ENCODE peak calls at places on chromosome 19, in four cellular contexts. One of them, this sample, is unnamed.
A peak's percentile ranks its signal among the peaks of the same experiment; 100 is the strongest.

GRCh38 chr19:33193269-33193863 is 764 bp upstream of the LRP3 start:
- DNase-seq in fibroblast of lung: no peak
- DNase-seq in endothelial cell of umbilical vein: no peak
- DNase-seq in B cell: no peak
- DNase-seq in this sample: peak; percentile 23

GRCh38 chr19:15248648-15249559 is 16.7 kb upstream of the EPHX3 start:
- DNase-seq in B cell: no peak
- DNase-seq in fibroblast of lung: peak; percentile 89
- DNase-seq in endothelial cell of umbilical vein: peak; percentile 80
- DNase-seq in this sample: peak; percentile 83

GRCh38 chr19:5805465-5806132 is 732 bp downstream of the NRTN start:
- DNase-seq in endothelial cell of umbilical vein: peak; percentile 34
- DNase-seq in B cell: peak; percentile 63
- DNase-seq in fibroblast of lung: peak; percentile 25
- DNase-seq in this sample: peak; percentile 89

GRCh38 chr19:2047449-2048103 is 3.5 kb downstream of the MKNK2 start:
- DNase-seq in fibroblast of lung: no peak
- DNase-seq in B cell: peak; percentile 40
- DNase-seq in endothelial cell of umbilical vein: peak; percentile 83
- DNase-seq in this sample: peak; percentile 88

GRCh38 chr19:31890230-31890629 is 455.2 kb upstream of the ZNF507 start:
- DNase-seq in B cell: no peak
- DNase-seq in endothelial cell of umbilical vein: no peak
- DNase-seq in fibroblast of lung: no peak
- DNase-seq in this sample: no peak

GRCh38 chr19:17205237-17206140 is 9.7 kb upstream of the USE1 start:
- DNase-seq in B cell: peak; percentile 63
- DNase-seq in endothelial cell of umbilical vein: peak; percentile 50
- DNase-seq in fibroblast of lung: peak; percentile 31
- DNase-seq in this sample: peak; percentile 80

GRCh38 chr19:12364391-12365093 is 941 bp downstream of the ZNF442 start:
- DNase-seq in endothelial cell of umbilical vein: peak; percentile 3
- DNase-seq in fibroblast of lung: peak; percentile 10
- DNase-seq in B cell: no peak
- DNase-seq in this sample: peak; percentile 51

GRCh38 chr19:53696951-53697350 is 65.2 kb downstream of the DPRX start:
- DNase-seq in B cell: no peak
- DNase-seq in fibroblast of lung: peak; percentile 2
- DNase-seq in endothelial cell of umbilical vein: no peak
- DNase-seq in this sample: no peak

GRCh38 chr19:14722127-14722526 is 32.3 kb downstream of the ZNF333 start:
- DNase-seq in endothelial cell of umbilical vein: no peak
- DNase-seq in B cell: no peak
- DNase-seq in fibroblast of lung: no peak
- DNase-seq in this sample: no peak

GRCh38 chr19:47330466-47330869 is 1.5 kb upstream of the C5AR2 start:
- DNase-seq in B cell: no peak
- DNase-seq in fibroblast of lung: no peak
- DNase-seq in endothelial cell of umbilical vein: peak; percentile 70
- DNase-seq in this sample: no peak

GRCh38 chr19:6694147-6694815 is 24.3 kb upstream of the TNFSF14 start:
- DNase-seq in B cell: no peak
- DNase-seq in endothelial cell of umbilical vein: no peak
- DNase-seq in fibroblast of lung: no peak
- DNase-seq in this sample: no peak

GRCh38 chr19:35120492-35120891 is 4.9 kb downstream of the FXYD3 start:
- DNase-seq in fibroblast of lung: peak; percentile 58
- DNase-seq in endothelial cell of umbilical vein: no peak
- DNase-seq in B cell: no peak
- DNase-seq in this sample: no peak

GRCh38 chr19:12792853-12793289 is 1.6 kb downstream of the JUNB start:
- DNase-seq in B cell: no peak
- DNase-seq in endothelial cell of umbilical vein: peak; percentile 28
- DNase-seq in fibroblast of lung: no peak
- DNase-seq in this sample: no peak

GRCh38 chr19:3801412-3802096 is 15.4 kb upstream of the MATK start:
- DNase-seq in endothelial cell of umbilical vein: no peak
- DNase-seq in B cell: no peak
- DNase-seq in fibroblast of lung: peak; percentile 26
- DNase-seq in this sample: peak; percentile 59
- TF ChIP-seq CTCF in endothelial cell of umbilical vein: no peak
- TF ChIP-seq CTCF in B cell: no peak
- TF ChIP-seq CTCF in fibroblast of lung: peak; percentile 15
- TF ChIP-seq CTCF in this sample: no peak

DNA sequence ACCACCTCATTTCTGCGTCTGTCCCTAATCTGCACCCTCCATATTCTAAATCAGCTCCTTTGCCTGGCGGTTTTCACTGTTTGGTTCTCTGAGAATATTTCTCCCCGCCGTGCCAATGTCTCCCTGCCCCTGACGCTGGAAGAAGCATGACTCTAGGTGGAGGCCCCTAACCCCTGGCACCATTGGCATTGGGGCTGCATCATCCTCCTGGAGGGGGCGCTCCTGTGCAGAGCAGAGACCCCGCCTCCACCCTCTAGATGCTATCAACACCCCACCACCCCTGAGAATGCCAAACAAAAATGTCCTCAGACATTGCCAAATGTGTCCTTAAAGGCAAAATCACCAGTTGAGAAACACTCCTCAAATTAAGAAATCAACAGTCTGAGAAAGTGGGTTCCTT is 6.5 kb downstream of the ZSCAN5B start:
- DNase-seq in B cell: no peak
- DNase-seq in fibroblast of lung: no peak
- DNase-seq in endothelial cell of umbilical vein: no peak
- DNase-seq in this sample: no peak
- TF ChIP-seq CTCF in B cell: no peak
- TF ChIP-seq CTCF in fibroblast of lung: no peak
- TF ChIP-seq CTCF in endothelial cell of umbilical vein: no peak
- TF ChIP-seq CTCF in this sample: no peak

DNA sequence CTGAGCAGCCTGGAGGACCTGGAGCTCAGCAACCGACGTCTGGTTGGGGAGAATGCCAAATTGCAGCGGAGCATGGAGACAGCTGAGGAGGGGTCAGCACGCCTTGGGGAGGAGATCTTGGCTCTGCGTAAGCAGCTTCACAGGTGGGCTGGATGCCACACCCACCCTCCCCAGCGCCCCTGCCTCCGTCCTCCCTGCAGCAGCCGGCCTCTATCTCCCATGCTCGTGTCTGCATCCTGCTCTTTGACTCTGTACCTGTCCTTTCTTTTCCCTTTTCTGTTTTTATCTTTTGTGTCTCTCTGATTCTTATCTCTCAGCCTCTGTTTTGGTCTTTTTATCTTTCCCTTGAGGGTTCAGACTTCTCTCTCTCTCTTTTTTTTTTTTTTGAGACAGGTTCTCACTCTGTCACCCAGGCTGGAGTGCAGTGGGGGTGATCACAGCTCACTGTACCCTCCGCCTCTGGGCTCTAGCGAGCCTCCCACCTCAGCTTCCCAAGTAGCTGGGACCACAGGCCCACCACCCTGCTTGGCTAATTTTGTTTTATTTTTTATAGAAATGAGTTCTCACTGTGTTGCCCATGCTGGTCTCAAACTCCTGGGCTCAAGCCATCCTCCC is 10.1 kb downstream of the KASH5 start:
- DNase-seq in B cell: no peak
- DNase-seq in fibroblast of lung: no peak
- DNase-seq in endothelial cell of umbilical vein: no peak
- DNase-seq in this sample: no peak
- TF ChIP-seq CTCF in B cell: no peak
- TF ChIP-seq CTCF in fibroblast of lung: no peak
- TF ChIP-seq CTCF in endothelial cell of umbilical vein: no peak
- TF ChIP-seq CTCF in this sample: no peak

DNA sequence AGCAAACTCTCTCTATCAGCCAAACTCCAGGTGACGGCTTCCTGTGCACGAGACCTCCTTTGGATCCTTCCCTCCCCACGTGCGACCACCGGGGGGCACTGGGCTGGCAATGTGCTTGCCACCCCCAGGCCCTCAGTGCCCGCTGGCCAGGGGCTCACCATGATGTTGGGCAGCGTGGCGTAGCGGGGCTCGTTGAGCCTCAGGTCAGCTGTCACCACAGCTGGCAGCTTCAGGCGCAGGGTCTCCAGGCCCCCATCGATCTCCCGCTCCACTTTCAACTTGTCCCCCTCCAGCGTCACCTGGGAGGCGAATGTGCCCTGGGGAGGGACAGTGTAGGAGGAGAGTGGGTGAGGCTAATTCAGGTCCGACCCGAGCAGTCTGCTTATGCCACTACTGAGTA is 4.8 kb upstream of the VSIG10L start:
- DNase-seq in B cell: no peak
- DNase-seq in endothelial cell of umbilical vein: no peak
- DNase-seq in fibroblast of lung: no peak
- DNase-seq in this sample: no peak
- TF ChIP-seq CTCF in B cell: no peak
- TF ChIP-seq CTCF in endothelial cell of umbilical vein: no peak
- TF ChIP-seq CTCF in fibroblast of lung: no peak
- TF ChIP-seq CTCF in this sample: no peak

GRCh38 chr19:45467115-45467455 is 711 bp upstream of the FOSB start:
- DNase-seq in fibroblast of lung: no peak
- DNase-seq in B cell: no peak
- DNase-seq in endothelial cell of umbilical vein: no peak
- DNase-seq in this sample: no peak
- TF ChIP-seq CTCF in fibroblast of lung: no peak
- TF ChIP-seq CTCF in B cell: no peak
- TF ChIP-seq CTCF in endothelial cell of umbilical vein: no peak
- TF ChIP-seq CTCF in this sample: no peak

GRCh38 chr19:7971553-7972520 is 28.4 kb upstream of the TIMM44 start:
- DNase-seq in endothelial cell of umbilical vein: no peak
- DNase-seq in B cell: no peak
- DNase-seq in fibroblast of lung: no peak
- DNase-seq in this sample: no peak

GRCh38 chr19:7968796-7969559 is 25.5 kb upstream of the TIMM44 start:
- DNase-seq in B cell: no peak
- DNase-seq in endothelial cell of umbilical vein: no peak
- DNase-seq in fibroblast of lung: no peak
- DNase-seq in this sample: no peak

GRCh38 chr19:7968008-7968795 is 24.7 kb upstream of the TIMM44 start:
- DNase-seq in B cell: no peak
- DNase-seq in fibroblast of lung: no peak
- DNase-seq in endothelial cell of umbilical vein: no peak
- DNase-seq in this sample: no peak

GRCh38 chr19:7969560-7969949 is 26.1 kb upstream of the TIMM44 start:
- DNase-seq in B cell: no peak
- DNase-seq in endothelial cell of umbilical vein: no peak
- DNase-seq in fibroblast of lung: no peak
- DNase-seq in this sample: no peak

GRCh38 chr19:7970716-7971448 is 27.4 kb upstream of the TIMM44 start:
- DNase-seq in endothelial cell of umbilical vein: peak; percentile 27
- DNase-seq in fibroblast of lung: peak; percentile 14
- DNase-seq in B cell: no peak
- DNase-seq in this sample: no peak
- TF ChIP-seq CTCF in endothelial cell of umbilical vein: peak; percentile 67
- TF ChIP-seq CTCF in fibroblast of lung: peak; percentile 65
- TF ChIP-seq CTCF in B cell: peak; percentile 65
- TF ChIP-seq CTCF in this sample: peak; percentile 53

This sample was measured in Peyer's patch.